ENCODE peak calls at places on chromosome 5, in seven cellular contexts. U is cardiac fibroblast; I is WTC11; X is nephron progenitor cell; Q is fibroblast of the aortic adventitia; H is cardiac muscle cell; D is CD4-positive, alpha-beta T cell. Z is an unnamed sample.

GRCh38 chr5:173310861-173311515 is 17.2 kb downstream of the STC2 start:
- DNase-seq in I (no peak), X (no peak), H (no peak), U (no peak), D (no peak), Q (peak), Z (no peak)

GRCh38 chr5:14341571-14342225 is 198.6 kb downstream of the TRIO start:
- DNase-seq in X (no peak), I (peak), Q (no peak), U (no peak), H (no peak), D (no peak), Z (no peak)

GRCh38 chr5:91884036-91884435 is 500.9 kb upstream of the ARRDC3 start:
- DNase-seq in X (no peak), H (no peak), U (no peak), Q (no peak), I (no peak), D (no peak), Z (no peak)

GRCh38 chr5:77145666-77146065 is 58.6 kb upstream of the ZBED3 start:
- DNase-seq in X (no peak), H (no peak), D (no peak), I (no peak), Q (peak), U (peak), Z (no peak)

GRCh38 chr5:127517110-127517479 is 345 bp upstream of the PRRC1 start:
- DNase-seq in U (no peak), I (no peak), H (no peak), X (no peak), Q (no peak), D (no peak), Z (no peak)

GRCh38 chr5:65612298-65612907 is 11.7 kb downstream of the TRIM23 start:
- DNase-seq in Q (no peak), I (no peak), U (no peak), X (no peak), H (no peak), D (no peak), Z (no peak)

GRCh38 chr5:180607861-180608571 is 16.7 kb upstream of the SCGB3A1 start:
- DNase-seq in I (no peak), D (no peak), X (no peak), Q (no peak), U (no peak), H (peak), Z (no peak)

GRCh38 chr5:149860801-149861322 is 83.7 kb downstream of the PDE6A start:
- DNase-seq in I (peak), H (no peak), D (no peak), X (no peak), Q (no peak), U (peak), Z (no peak)

GRCh38 chr5:143124593-143124992 is 278.9 kb downstream of the NR3C1 start:
- DNase-seq in D (no peak), U (no peak), X (no peak), Q (no peak), I (no peak), H (no peak), Z (no peak)

GRCh38 chr5:54965806-54966205 is 19.6 kb downstream of the ESM1 start:
- DNase-seq in D (no peak), I (no peak), Q (no peak), H (no peak), X (no peak), U (peak), Z (no peak)

GRCh38 chr5:83559141-83559785 is 87.7 kb downstream of the VCAN start:
- DNase-seq in X (no peak), I (no peak), D (no peak), Q (no peak), H (no peak), U (no peak), Z (no peak)

GRCh38 chr5:9197881-9198260 is 348.0 kb downstream of the SEMA5A start:
- DNase-seq in Q (no peak), I (no peak), H (no peak), X (no peak), D (no peak), U (peak), Z (no peak)

GRCh38 chr5:134530375-134531077 is 5.1 kb downstream of the JADE2 start:
- DNase-seq in I (no peak), U (no peak), D (no peak), H (no peak), Q (no peak), X (no peak), Z (no peak)

GRCh38 chr5:172200476-172200875 is 6.5 kb downstream of the EFCAB9 start:
- DNase-seq in U (no peak), X (no peak), Q (no peak), D (no peak), H (no peak), I (no peak), Z (no peak)

GRCh38 chr5:174556756-174557155 is 167.6 kb upstream of the MSX2 start:
- DNase-seq in D (no peak), I (no peak), U (no peak), H (no peak), Q (no peak), X (no peak), Z (no peak)

GRCh38 chr5:41856644-41857491 is 13.4 kb downstream of the OXCT1 start:
- DNase-seq in X (peak), I (peak), Q (peak), H (peak), D (peak), U (peak), Z (peak)

GRCh38 chr5:74394543-74394923 is 246.0 kb downstream of the ENC1 start:
- DNase-seq in I (no peak), Q (no peak), U (peak), X (no peak), H (no peak), D (no peak), Z (no peak)

GRCh38 chr5:151313357-151313756 is 9.8 kb upstream of the SLC36A3 start:
- DNase-seq in I (no peak), X (no peak), U (no peak), H (no peak), D (no peak), Q (no peak), Z (no peak)

GRCh38 chr5:156230887-156231286 is 96.1 kb upstream of the SGCD start:
- DNase-seq in H (no peak), D (no peak), X (no peak), I (no peak), Q (no peak), U (no peak), Z (no peak)

GRCh38 chr5:141604318-141604717 is 14.5 kb downstream of the DIAPH1 start:
- DNase-seq in X (no peak), D (no peak), U (peak), Q (peak), H (no peak), I (no peak), Z (peak)

GRCh38 chr5:151101746-151102145 is 20.9 kb upstream of the TNIP1 start:
- DNase-seq in D (no peak), Q (no peak), I (no peak), X (no peak), U (no peak), H (no peak), Z (no peak)

GRCh38 chr5:168472329-168472728 is 13.9 kb upstream of the RARS1 start:
- DNase-seq in I (no peak), U (peak), Q (peak), X (no peak), D (no peak), H (no peak), Z (no peak)

GRCh38 chr5:159290741-159291140 is 27.7 kb downstream of the UBLCP1 start:
- DNase-seq in I (no peak), D (no peak), Q (no peak), X (no peak), H (no peak), U (no peak), Z (no peak)

DNA sequence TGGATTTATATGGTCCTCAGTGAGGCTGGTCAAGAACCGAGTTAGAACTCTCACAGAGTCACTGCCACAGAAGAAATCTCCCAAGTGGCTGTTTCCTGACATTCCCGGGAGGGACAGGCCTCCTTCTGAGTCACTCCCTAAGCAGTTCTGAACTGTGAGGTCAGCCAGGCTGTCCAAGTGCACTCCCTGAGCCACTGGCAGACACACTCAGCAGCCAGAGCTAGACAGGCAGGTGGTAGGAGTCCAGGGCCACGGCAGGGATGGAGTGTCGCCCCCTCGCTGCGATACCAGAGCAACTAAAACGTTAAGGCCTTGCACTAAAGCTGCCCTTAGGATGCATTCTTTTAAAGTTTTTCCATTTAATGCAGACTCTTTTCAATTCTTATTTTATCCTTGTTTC is 3.4 kb downstream of the IL4 start:
- DNase-seq in H (peak), I (peak), X (no peak), U (peak), D (no peak), Q (peak), Z (peak)
- TF ChIP-seq CTCF in H (peak), I (no peak), X (no peak), U (peak), D (no peak), Q (peak), Z (no peak)

GRCh38 chr5:101067415-101067814 is 164.3 kb upstream of the ST8SIA4 start:
- DNase-seq in U (no peak), X (no peak), Q (no peak), D (no peak), H (no peak), I (no peak), Z (no peak)
- TF ChIP-seq CTCF in U (no peak), X (no peak), Q (no peak), D (no peak), H (no peak), I (no peak), Z (no peak)

GRCh38 chr5:27682600-27682999 is 644.2 kb upstream of the CDH9 start:
- DNase-seq in Q (no peak), D (no peak), U (peak), H (peak), I (peak), X (no peak), Z (no peak)
- TF ChIP-seq CTCF in Q (no peak), D (no peak), U (no peak), H (peak), I (no peak), X (no peak), Z (peak)

DNA sequence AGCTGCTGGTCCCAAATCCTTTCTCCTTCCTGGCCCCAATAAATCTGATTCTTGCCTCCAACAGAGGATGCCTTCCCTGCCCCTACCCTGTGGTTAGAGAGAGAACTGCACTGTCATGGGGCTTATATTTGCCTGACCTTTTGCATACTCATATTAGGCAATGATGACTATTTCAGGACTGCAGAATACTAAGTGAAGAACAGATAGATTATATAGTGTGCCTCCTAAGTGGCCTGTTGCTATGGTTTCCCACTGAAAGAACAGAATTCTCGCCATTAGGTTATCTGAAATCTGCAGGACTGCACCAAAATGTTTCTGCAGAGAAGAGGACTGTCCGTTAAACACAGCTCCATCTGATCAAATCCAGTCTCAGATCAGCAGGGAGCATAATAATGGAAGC is 87.3 kb upstream of the CCNG1 start:
- DNase-seq in H (no peak), D (no peak), X (no peak), U (peak), Q (no peak), I (no peak), Z (no peak)
- TF ChIP-seq CTCF in H (peak), D (no peak), X (peak), U (peak), Q (peak), I (no peak), Z (peak)

GRCh38 chr5:90793183-90793582 is 234.6 kb downstream of the ADGRV1 start:
- DNase-seq in X (no peak), D (no peak), U (no peak), Q (peak), I (no peak), H (no peak), Z (no peak)
- TF ChIP-seq CTCF in X (no peak), D (no peak), U (no peak), Q (peak), I (no peak), H (peak), Z (no peak)

DNA sequence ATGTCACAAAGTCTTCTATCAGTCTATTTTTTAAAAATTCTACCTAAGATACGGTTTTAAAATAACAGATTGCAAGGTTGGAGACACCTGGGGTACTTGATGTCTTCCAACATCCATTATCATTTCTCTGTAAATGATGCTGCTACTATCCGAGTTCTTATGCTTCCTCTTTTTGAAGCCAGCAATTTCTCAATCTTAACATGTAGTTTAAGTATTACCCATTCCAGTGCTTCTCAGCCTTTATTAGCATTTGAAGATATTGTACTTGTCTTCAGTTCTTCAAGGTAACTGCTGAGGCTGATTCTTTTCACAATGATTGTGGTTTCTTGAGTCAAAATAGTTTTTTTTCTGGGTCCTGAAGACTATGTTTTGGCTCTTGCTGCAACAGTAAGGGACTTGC is 96.4 kb upstream of the SELENOP start:
- DNase-seq in D (no peak), X (no peak), H (no peak), U (no peak), Q (no peak), I (no peak), Z (no peak)
- TF ChIP-seq CTCF in D (no peak), X (no peak), H (no peak), U (no peak), Q (no peak), I (no peak), Z (no peak)

GRCh38 chr5:81829242-81829641 is 78.3 kb upstream of the SSBP2 start:
- DNase-seq in U (no peak), D (no peak), X (no peak), Q (no peak), H (no peak), I (no peak), Z (no peak)

GRCh38 chr5:81825237-81825636 is 74.3 kb upstream of the SSBP2 start:
- DNase-seq in H (peak), U (peak), D (no peak), X (no peak), Q (peak), I (no peak), Z (no peak)

GRCh38 chr5:81827522-81827921 is 76.6 kb upstream of the SSBP2 start:
- DNase-seq in X (no peak), I (no peak), D (no peak), U (no peak), Q (no peak), H (no peak), Z (no peak)

GRCh38 chr5:81830602-81831001 is 79.7 kb upstream of the SSBP2 start:
- DNase-seq in I (no peak), D (no peak), X (no peak), Q (no peak), H (no peak), U (no peak), Z (no peak)

GRCh38 chr5:81826128-81826527 is 75.2 kb upstream of the SSBP2 start:
- DNase-seq in H (no peak), D (no peak), X (no peak), I (no peak), U (peak), Q (peak), Z (no peak)
- TF ChIP-seq CTCF in H (no peak), D (no peak), X (no peak), I (no peak), U (peak), Q (peak), Z (no peak)

DNA sequence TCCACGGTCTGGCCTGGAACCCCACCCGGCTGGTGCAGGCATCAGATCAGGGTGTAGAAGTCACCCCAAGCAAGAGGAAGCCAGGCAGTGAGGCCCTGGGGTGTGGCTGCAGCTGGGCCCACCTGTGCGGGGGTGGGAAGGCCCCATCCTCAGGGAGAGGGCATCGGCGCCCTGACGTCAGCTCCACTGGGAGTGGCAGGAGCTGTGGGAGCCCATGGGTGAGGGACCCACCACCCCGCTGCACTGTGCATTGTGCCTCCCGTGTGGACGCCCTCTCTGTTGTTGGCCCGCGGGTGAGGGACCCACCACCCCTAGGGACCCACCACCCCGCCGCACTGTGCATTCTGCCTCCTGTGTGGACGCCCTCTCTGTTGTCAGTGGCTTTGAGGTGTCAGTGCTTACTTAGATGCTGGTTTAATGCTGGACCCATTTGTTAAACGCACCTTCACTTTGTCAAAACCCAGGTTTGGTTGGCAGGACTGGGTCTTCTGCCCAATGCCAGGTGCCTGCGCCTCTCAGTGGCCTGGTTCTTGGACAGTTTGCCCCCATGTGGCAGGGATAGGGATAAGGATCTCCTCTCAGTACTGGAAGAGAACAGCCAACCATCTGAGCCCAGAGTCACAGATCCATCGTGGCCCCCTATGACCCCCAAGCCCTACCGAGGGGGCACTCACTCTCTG is 6.9 kb upstream of the EXOC3 start:
- DNase-seq in H (peak), U (peak), I (peak), Q (peak), X (no peak), D (no peak), Z (peak)
- TF ChIP-seq CTCF in H (peak), U (peak), I (peak), Q (peak), X (no peak), D (no peak), Z (no peak)

DNA sequence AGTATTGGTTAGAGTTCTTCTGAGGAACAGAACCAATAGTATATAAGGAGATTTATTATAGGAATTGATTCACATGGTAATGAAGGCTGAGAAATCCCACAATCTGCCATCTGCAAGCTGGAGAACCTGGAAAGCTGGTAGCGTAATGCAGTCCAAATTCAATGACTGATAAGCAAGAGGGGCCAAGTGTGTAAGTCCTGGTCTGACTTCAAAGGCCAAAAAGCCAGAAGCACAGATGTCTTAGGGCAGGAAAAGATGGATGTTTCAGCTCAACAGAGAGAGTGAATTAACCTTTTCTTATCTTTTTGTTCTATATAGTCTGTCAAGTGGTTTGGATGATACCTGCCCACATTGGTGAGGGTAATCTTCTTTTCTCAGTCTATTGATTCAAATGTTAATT is 146.4 kb downstream of the FGF10 start:
- DNase-seq in I (no peak), X (no peak), D (no peak), H (no peak), Q (no peak), U (no peak), Z (no peak)
- TF ChIP-seq CTCF in I (no peak), X (no peak), D (no peak), H (no peak), Q (no peak), U (no peak), Z (no peak)

GRCh38 chr5:110435207-110435606 is 291.3 kb downstream of the TMEM232 start:
- DNase-seq in I (no peak), H (no peak), X (no peak), U (no peak), Q (no peak), D (no peak), Z (no peak)

GRCh38 chr5:110440058-110440457 is 286.4 kb downstream of the TMEM232 start:
- DNase-seq in I (no peak), U (no peak), X (no peak), Q (no peak), H (no peak), D (no peak), Z (no peak)

GRCh38 chr5:110442856-110443255 is 283.6 kb downstream of the TMEM232 start:
- DNase-seq in U (no peak), I (no peak), X (no peak), H (no peak), D (no peak), Q (no peak), Z (no peak)

GRCh38 chr5:110439280-110439679 is 287.2 kb downstream of the TMEM232 start:
- DNase-seq in D (no peak), U (no peak), I (no peak), Q (no peak), X (no peak), H (no peak), Z (no peak)

GRCh38 chr5:110441035-110441434 is 285.4 kb downstream of the TMEM232 start:
- DNase-seq in X (no peak), I (peak), Q (peak), H (peak), U (peak), D (no peak), Z (peak)
- TF ChIP-seq CTCF in X (peak), I (no peak), Q (peak), H (peak), U (peak), D (no peak), Z (no peak)

Z was measured in endothelial cell.